ENCODE peak calls at places on chromosomes 6 and 20, in four cellular contexts. F is WTC11, J is HepG2, D is K562. B is an unnamed sample.

GRCh38 chr20:35421322-35421721 is 9.5 kb upstream of the UQCC1 start:
- DNase-seq in F (no peak), J (no peak), D (no peak), B (no peak)

GRCh38 chr6:28981391-28981832 is 23.7 kb downstream of the ZNF311 start:
- DNase-seq in F (peak), J (peak), D (peak), B (no peak)

GRCh38 chr6:127924440-127924839 is 23.6 kb upstream of the THEMIS start:
- DNase-seq in F (no peak), J (no peak), D (no peak), B (no peak)

GRCh38 chr6:156698239-156699016 is 78.8 kb upstream of the ARID1B start:
- DNase-seq in F (no peak), J (no peak), D (no peak), B (no peak)

GRCh38 chr6:159061146-159061545 is 16.4 kb upstream of the TAGAP start:
- DNase-seq in F (no peak), J (no peak), D (no peak), B (no peak)

GRCh38 chr20:17315491-17316231 is 88.8 kb downstream of the PCSK2 start:
- DNase-seq in F (no peak), J (peak), D (no peak), B (no peak)

GRCh38 chr20:38633577-38634093 is 32.0 kb downstream of the ARHGAP40 start:
- DNase-seq in F (peak), J (peak), D (peak), B (peak)

GRCh38 chr20:22402990-22403859 is 181.1 kb downstream of the FOXA2 start:
- DNase-seq in F (no peak), J (peak), D (peak), B (no peak)

GRCh38 chr6:167799033-167799933 is 27.4 kb upstream of the AFDN start:
- DNase-seq in F (no peak), J (no peak), D (no peak), B (no peak)

GRCh38 chr6:147205690-147206600 is 1.7 kb downstream of the STXBP5 start:
- DNase-seq in F (no peak), J (peak), D (peak), B (no peak)

GRCh38 chr6:144321839-144322591 is 36.9 kb downstream of the UTRN start:
- DNase-seq in F (no peak), J (no peak), D (no peak), B (no peak)

GRCh38 chr6:84137051-84137375 is 90.4 kb downstream of the CEP162 start:
- DNase-seq in F (no peak), J (no peak), D (peak), B (no peak)

GRCh38 chr6:22053385-22053997 is 243.3 kb downstream of the PRL start:
- DNase-seq in F (no peak), J (no peak), D (no peak), B (no peak)

GRCh38 chr6:123953920-123954319 is 150.3 kb downstream of the NKAIN2 start:
- DNase-seq in F (no peak), J (no peak), D (no peak), B (no peak)

GRCh38 chr6:127131772-127132171 is 13.3 kb downstream of the RSPO3 start:
- DNase-seq in F (no peak), J (no peak), D (no peak), B (no peak)

GRCh38 chr6:26284537-26285142 is 80.4 kb upstream of the BTN3A2 start:
- DNase-seq in F (peak), J (no peak), D (peak), B (no peak)

GRCh38 chr20:16292227-16292626 is 281.0 kb downstream of the KIF16B start:
- DNase-seq in F (no peak), J (no peak), D (no peak), B (no peak)

GRCh38 chr6:165755583-165755982 is 92.5 kb upstream of the PDE10A start:
- DNase-seq in F (no peak), J (no peak), D (peak), B (no peak)

GRCh38 chr6:22784611-22785010 is 215.2 kb downstream of the HDGFL1 start:
- DNase-seq in F (no peak), J (no peak), D (no peak), B (no peak)

GRCh38 chr20:44745560-44746366 is at the start of gene KCNK15:
- DNase-seq in F (peak), J (no peak), D (peak), B (no peak)

GRCh38 chr6:48766349-48766748 is 655.4 kb upstream of the PTCHD4 start:
- DNase-seq in F (no peak), J (peak), D (no peak), B (no peak)

GRCh38 chr6:33695451-33695855 is 16.0 kb downstream of the UQCC2 start:
- DNase-seq in F (no peak), J (no peak), D (no peak), B (no peak)

DNA sequence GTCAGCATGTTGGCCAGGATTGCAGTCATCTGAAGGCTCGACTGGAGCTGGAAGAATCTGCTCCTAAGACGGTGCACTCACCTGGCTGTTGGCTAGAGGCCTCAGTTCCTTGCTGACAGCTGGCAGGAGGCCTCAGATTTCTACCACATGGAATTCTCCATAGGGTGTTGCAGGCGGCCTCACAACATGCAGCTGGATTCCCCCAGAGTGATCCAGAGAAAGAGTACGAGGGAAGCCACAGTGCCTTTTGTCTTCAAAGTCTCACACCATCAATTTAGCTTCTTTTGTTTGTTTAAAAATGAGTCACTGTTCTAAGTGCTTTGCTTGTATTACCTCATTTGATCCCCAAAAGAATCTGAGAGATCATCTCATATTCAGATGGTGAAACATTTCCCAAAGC is 65.5 kb upstream of the FYN start:
- DNase-seq in F (no peak), J (peak), D (no peak), B (no peak)
- TF ChIP-seq ELF4 in F (no peak), J (no peak), D (no peak), B (no peak)

DNA sequence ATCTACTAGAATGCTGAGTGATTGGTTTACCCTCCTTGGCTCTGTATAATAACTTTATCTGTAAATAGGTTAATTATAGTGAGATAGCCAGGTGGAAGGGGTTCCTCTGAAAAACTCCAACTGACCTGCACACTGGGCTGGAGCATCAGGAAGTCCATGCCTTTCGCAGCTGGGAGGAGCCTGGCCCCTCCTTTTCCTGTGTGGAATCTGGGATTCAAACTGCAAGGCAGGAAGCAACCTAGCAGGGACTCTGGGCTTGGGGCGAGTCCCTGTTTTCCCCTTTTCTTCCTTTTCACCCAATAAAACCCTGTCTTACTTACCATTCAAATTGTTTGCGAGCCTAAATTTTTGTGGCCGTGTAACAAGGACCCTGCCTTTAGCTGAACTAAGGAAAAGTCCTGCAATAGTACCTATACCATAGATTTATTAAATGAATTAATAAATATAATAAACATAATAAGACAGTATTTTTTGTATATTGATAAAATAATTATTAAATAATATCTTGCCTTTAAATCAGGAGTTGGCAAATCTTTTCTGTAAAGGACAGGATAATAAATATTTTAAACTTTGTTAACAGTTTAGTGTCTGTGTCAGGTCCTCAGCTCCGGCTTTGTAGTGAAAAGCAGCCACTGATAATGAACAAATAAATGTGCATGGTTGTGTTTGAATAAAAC is 406.2 kb upstream of the MMS22L start:
- DNase-seq in F (peak), J (no peak), D (no peak), B (no peak)
- TF ChIP-seq ELF4 in F (no peak), J (no peak), D (no peak), B (no peak)

GRCh38 chr6:57265755-57266221 is 43.7 kb upstream of the RAB23 start:
- DNase-seq in F (no peak), J (no peak), D (no peak), B (no peak)

GRCh38 chr6:57259064-57259463 is 37.0 kb upstream of the RAB23 start:
- DNase-seq in F (no peak), J (no peak), D (no peak), B (no peak)

GRCh38 chr6:57262901-57263694 is 41.0 kb upstream of the RAB23 start:
- DNase-seq in F (no peak), J (no peak), D (no peak), B (no peak)

GRCh38 chr6:57261896-57262295 is 39.8 kb upstream of the RAB23 start:
- DNase-seq in F (no peak), J (no peak), D (no peak), B (no peak)

GRCh38 chr6:57262491-57262890 is 40.4 kb upstream of the RAB23 start:
- DNase-seq in F (no peak), J (no peak), D (no peak), B (no peak)
- TF ChIP-seq ELF4 in F (no peak), J (no peak), D (no peak), B (no peak)

GRCh38 chr6:150126641-150127291 is 16.1 kb upstream of the PPP1R14C start:
- DNase-seq in F (no peak), J (no peak), D (no peak), B (no peak)

GRCh38 chr6:150128425-150128824 is 14.4 kb upstream of the PPP1R14C start:
- DNase-seq in F (no peak), J (no peak), D (no peak), B (no peak)

GRCh38 chr6:150119256-150119655 is 23.6 kb upstream of the PPP1R14C start:
- DNase-seq in F (no peak), J (no peak), D (no peak), B (no peak)

GRCh38 chr6:150124235-150124634 is 18.6 kb upstream of the PPP1R14C start:
- DNase-seq in F (no peak), J (no peak), D (no peak), B (no peak)

DNA sequence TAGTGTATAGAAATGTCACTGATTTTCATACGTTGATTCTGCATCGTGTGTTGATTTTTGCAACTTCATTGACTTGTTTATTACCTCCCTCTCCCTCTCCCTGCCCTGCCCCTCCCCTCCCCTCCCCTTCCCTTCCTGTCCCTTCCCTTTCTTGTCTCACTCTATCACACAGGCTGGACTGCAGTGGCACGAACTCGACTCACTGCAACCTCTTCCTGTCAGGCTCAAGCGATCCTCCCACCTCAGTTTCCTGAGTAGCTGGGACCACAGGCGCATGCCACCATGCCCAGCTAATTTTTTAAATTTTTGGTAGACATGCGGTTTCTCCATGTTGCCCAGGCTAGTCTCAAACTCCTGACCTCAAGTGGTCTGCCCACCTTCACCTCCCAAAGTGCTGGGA is 19.2 kb upstream of the PPP1R14C start:
- DNase-seq in F (no peak), J (no peak), D (no peak), B (no peak)
- TF ChIP-seq ELF4 in F (no peak), J (no peak), D (no peak), B (no peak)

DNA sequence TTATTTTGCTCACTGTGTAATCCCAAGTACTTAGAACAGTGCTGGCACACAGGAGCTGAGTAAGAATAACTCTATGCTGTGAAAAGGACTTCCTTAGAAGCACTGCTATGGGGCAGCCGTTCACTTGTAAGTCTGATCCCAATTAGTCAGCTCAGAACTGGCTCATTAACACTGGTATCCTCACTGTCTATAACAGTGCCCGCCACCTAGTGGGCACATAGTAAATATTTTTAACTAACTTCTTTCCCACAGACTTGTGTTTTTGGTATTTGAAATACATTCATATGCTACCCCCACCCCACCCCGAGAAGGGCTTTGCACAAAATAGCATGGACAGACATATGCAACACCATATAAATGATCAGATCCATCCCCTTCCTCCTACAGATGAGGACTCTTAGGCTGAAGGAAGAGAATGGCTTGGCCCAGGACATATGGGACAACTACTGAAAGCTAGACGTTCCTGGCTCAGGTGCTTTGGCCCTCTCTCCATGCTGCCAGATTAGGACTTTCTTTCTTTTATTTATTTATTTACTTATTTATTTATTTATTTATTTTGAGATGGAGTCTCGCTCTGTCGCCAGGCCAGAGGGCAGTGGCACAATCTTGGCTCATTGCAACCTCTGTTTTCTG is 47.1 kb downstream of the DST start:
- DNase-seq in F (peak), J (peak), D (peak), B (peak)
- TF ChIP-seq ELF4 in F (no peak), J (no peak), D (no peak), B (no peak)

GRCh38 chr20:1934162-1934561 is 39.0 kb downstream of the SIRPA start:
- DNase-seq in F (no peak), J (no peak), D (no peak), B (no peak)

GRCh38 chr20:1934578-1935573 is 39.7 kb downstream of the SIRPA start:
- DNase-seq in F (no peak), J (no peak), D (no peak), B (no peak)

GRCh38 chr20:1932971-1933370 is 37.8 kb downstream of the SIRPA start:
- DNase-seq in F (no peak), J (no peak), D (no peak), B (no peak)

GRCh38 chr20:1931830-1932229 is 36.6 kb downstream of the SIRPA start:
- DNase-seq in F (no peak), J (no peak), D (no peak), B (no peak)

GRCh38 chr20:1933465-1933870 is 38.3 kb downstream of the SIRPA start:
- DNase-seq in F (no peak), J (no peak), D (no peak), B (no peak)
- TF ChIP-seq ELF4 in F (no peak), J (no peak), D (no peak), B (no peak)

B was measured in HEK293T.